ENCODE peak calls at places on chromosomes 12 and 14, in nine cellular contexts. O is left ventricle myocardium inferior; K is activated naive CD8-positive, alpha-beta T cell treated with anti-CD3 and anti-CD28 coated beads, Interleukin-2, amount 10 ng/mL, durations not matched to agents 7 days and 5 days; X is A673; W is hippocampal formation; A is MM.1S; M is activated T-helper 9 cell treated with anti-CD3 and anti-CD28 coated beads, Interleukin-2, amount 50 U/mL, for 16 hours; D is stimulated activated naive CD8-positive, alpha-beta T cell treated with anti-CD3 and anti-CD28 coated beads, Interleukin-15, Interleukin-2, amounts not matched to agents 100 U/mL and 50 U/mL, for 24 hours; N is ELR. I is an unnamed sample.

GRCh38 chr12:103205906-103206305 is 248.4 kb downstream of the ASCL1 start:
- DNase-seq in N (no peak), A (no peak), X (no peak), W (no peak), M (no peak), K (no peak), O (no peak), D (no peak), I (no peak)

GRCh38 chr14:85050180-85050579 is 479.8 kb upstream of the FLRT2 start:
- DNase-seq in N (no peak), X (no peak), O (no peak), M (no peak), A (peak), W (no peak), D (no peak), K (no peak), I (no peak)

GRCh38 chr14:75982724-75983358 is 1.0 kb upstream of the TGFB3 start:
- DNase-seq in X (peak), N (peak), O (peak), W (no peak), K (no peak), A (peak), M (no peak), D (no peak), I (no peak)

GRCh38 chr14:93332032-93332852 is 594 bp downstream of the BTBD7 start:
- DNase-seq in M (no peak), K (no peak), O (peak), X (peak), A (peak), N (peak), W (peak), D (peak), I (no peak)

GRCh38 chr12:122064780-122065588 is 13.6 kb upstream of the MLXIP start:
- DNase-seq in D (no peak), K (no peak), W (no peak), N (peak), A (no peak), O (peak), X (peak), M (no peak), I (no peak)

GRCh38 chr12:49414364-49414763 is 47.1 kb downstream of the SPATS2 start:
- DNase-seq in A (no peak), O (no peak), M (no peak), W (no peak), X (no peak), K (no peak), D (no peak), N (no peak), I (no peak)

GRCh38 chr12:15336772-15337553 is 14.7 kb downstream of the PTPRO start:
- DNase-seq in D (no peak), K (no peak), N (peak), W (no peak), O (no peak), X (peak), M (no peak), A (no peak), I (no peak)

GRCh38 chr12:12398026-12398859 is 41.4 kb downstream of the BORCS5 start:
- DNase-seq in N (peak), O (peak), D (no peak), X (peak), M (no peak), K (no peak), A (no peak), W (no peak), I (no peak)

GRCh38 chr12:45989857-45990467 is 412 bp downstream of the SCAF11 start:
- DNase-seq in N (no peak), O (peak), X (peak), K (peak), M (peak), W (peak), D (peak), A (no peak), I (peak)

GRCh38 chr14:64501326-64502171 is 2.1 kb downstream of the ZBTB25 start:
- DNase-seq in X (no peak), D (no peak), W (no peak), A (no peak), N (peak), O (peak), M (no peak), K (peak), I (no peak)

GRCh38 chr12:98399532-98399931 is 115.9 kb upstream of the TMPO start:
- DNase-seq in W (no peak), D (peak), O (no peak), M (peak), N (peak), A (peak), X (peak), K (peak), I (peak)

GRCh38 chr12:42326466-42327226 is 679 bp downstream of the PPHLN1 start:
- DNase-seq in A (peak), O (no peak), M (no peak), W (no peak), X (peak), N (peak), D (no peak), K (peak), I (no peak)

GRCh38 chr12:110367209-110367864 is 36.2 kb downstream of the ANAPC7 start:
- DNase-seq in O (no peak), K (no peak), W (no peak), M (no peak), X (no peak), D (no peak), N (no peak), A (no peak), I (no peak)

GRCh38 chr14:68665116-68665515 is 127.8 kb downstream of the ZFP36L1 start:
- DNase-seq in W (no peak), X (no peak), D (no peak), N (no peak), A (no peak), M (no peak), O (no peak), K (no peak), I (no peak)

GRCh38 chr12:78568326-78569020 is 296.1 kb upstream of the SYT1 start:
- DNase-seq in X (peak), K (no peak), O (no peak), W (no peak), A (no peak), D (no peak), M (no peak), N (peak), I (no peak)

GRCh38 chr14:39432619-39433451 is 602 bp upstream of the FBXO33 start:
- DNase-seq in K (peak), W (peak), X (peak), A (peak), M (peak), N (peak), O (peak), D (peak), I (peak)

GRCh38 chr14:94378527-94379290 is 9.7 kb downstream of the SERPINA1 start:
- DNase-seq in A (no peak), D (no peak), X (no peak), W (no peak), M (no peak), K (no peak), O (no peak), N (no peak), I (no peak)

GRCh38 chr12:133106253-133106652 is 23.8 kb downstream of the ZNF891 start:
- DNase-seq in K (no peak), A (no peak), X (no peak), O (no peak), D (no peak), M (no peak), N (peak), W (no peak), I (no peak)

GRCh38 chr12:52364901-52365489 is 2.3 kb downstream of the KRT85 start:
- DNase-seq in K (peak), M (no peak), D (no peak), W (no peak), X (no peak), A (no peak), N (no peak), O (no peak), I (no peak)

GRCh38 chr14:79325071-79325470 is 886.2 kb downstream of the DIO2 start:
- DNase-seq in D (no peak), A (no peak), O (no peak), K (no peak), X (no peak), W (no peak), N (no peak), M (no peak), I (no peak)

GRCh38 chr12:59636945-59637656 is 41.3 kb downstream of the SLC16A7 start:
- DNase-seq in D (no peak), K (no peak), N (no peak), W (no peak), A (no peak), M (no peak), O (no peak), X (no peak), I (no peak)

GRCh38 chr12:53214687-53215455 is 7.8 kb upstream of the ITGB7 start:
- DNase-seq in A (no peak), M (no peak), D (no peak), K (no peak), N (no peak), X (no peak), O (peak), W (no peak), I (no peak)

GRCh38 chr12:50572760-50573159 is 68.0 kb downstream of the DIP2B start:
- DNase-seq in K (no peak), M (no peak), N (no peak), D (no peak), O (no peak), W (no peak), X (no peak), A (no peak), I (no peak)

GRCh38 chr12:104738371-104738710 is 219.7 kb downstream of the SLC41A2 start:
- DNase-seq in X (no peak), M (no peak), N (no peak), D (no peak), K (no peak), W (no peak), O (no peak), A (no peak), I (no peak)

GRCh38 chr14:93234798-93235197 is 27.7 kb downstream of the UBR7 start:
- DNase-seq in M (no peak), A (no peak), O (no peak), K (no peak), N (peak), W (no peak), X (no peak), D (no peak), I (no peak)

GRCh38 chr12:38907171-38907923 is 2.0 kb upstream of the CPNE8 start:
- DNase-seq in O (no peak), X (no peak), K (no peak), A (no peak), D (no peak), W (no peak), M (no peak), N (no peak), I (no peak)

GRCh38 chr12:57360468-57360867 is 70.4 kb downstream of the R3HDM2 start:
- DNase-seq in K (no peak), W (no peak), M (no peak), N (no peak), X (no peak), O (no peak), A (no peak), D (no peak), I (no peak)

GRCh38 chr14:88556581-88556980 is 1.8 kb upstream of the PTPN21 start:
- DNase-seq in N (no peak), X (no peak), D (no peak), O (no peak), M (no peak), W (no peak), A (no peak), K (no peak), I (no peak)

GRCh38 chr12:13000616-13000934 is 510 bp upstream of the HEBP1 start:
- DNase-seq in O (no peak), W (peak), N (peak), K (no peak), X (no peak), M (no peak), A (no peak), D (no peak), I (no peak)

GRCh38 chr12:9864913-9865675 is 4.1 kb downstream of the CLEC2B start:
- DNase-seq in N (no peak), K (peak), O (no peak), D (no peak), W (no peak), X (peak), A (peak), M (no peak), I (no peak)

GRCh38 chr14:104799657-104800599 is 973 bp upstream of the ZBTB42 start:
- DNase-seq in N (peak), O (peak), D (peak), K (peak), M (peak), A (peak), X (peak), W (peak), I (peak)

I was measured in CD4-positive, alpha-beta T cell.